ENCODE peak calls at places on chromosomes 16 and 17, in six cellular contexts. E is fibroblast of lung; F is CD8-positive, alpha-beta T cell; T is uterus; O is dorsolateral prefrontal cortex; A is A673. V is an unnamed sample.

GRCh38 chr17:30021708-30022317 is 80.4 kb downstream of the EFCAB5 start:
- DNase-seq in E (peak; percentile 41), F (peak; percentile 27), T (no peak), O (no peak), A (peak; percentile 66), V (no peak)

GRCh38 chr17:21455761-21456160 is 79.6 kb downstream of the KCNJ12 start:
- DNase-seq in E (no peak), F (no peak), T (no peak), O (no peak), A (no peak), V (no peak)

GRCh38 chr16:27110524-27110896 is 43.8 kb downstream of the C16orf82 start:
- DNase-seq in E (no peak), F (no peak), T (no peak), O (no peak), A (no peak), V (no peak)

GRCh38 chr17:68355093-68355492 is 63.8 kb downstream of the ARSG start:
- DNase-seq in E (peak; percentile 70), F (no peak), T (no peak), O (no peak), A (no peak), V (no peak)

GRCh38 chr16:54931041-54931756 is 534 bp downstream of the IRX5 start:
- DNase-seq in E (peak; percentile 53), F (no peak), T (no peak), O (no peak), A (peak; percentile 67), V (peak; percentile 80)

GRCh38 chr16:87956169-87956770 is 5.0 kb downstream of the BANP start:
- DNase-seq in E (peak; percentile 71), F (peak; percentile 74), T (no peak), O (no peak), A (no peak), V (no peak)

GRCh38 chr16:84496991-84497390 is 7.5 kb downstream of the MEAK7 start:
- DNase-seq in E (no peak), F (no peak), T (no peak), O (no peak), A (no peak), V (no peak)

GRCh38 chr17:79622201-79622601 is 11.3 kb upstream of the RBFOX3 start:
- DNase-seq in E (no peak), F (no peak), T (peak; percentile 11), O (peak; percentile 38), A (no peak), V (peak; percentile 3)

GRCh38 chr16:10612649-10613179 is 32.3 kb upstream of the EMP2 start:
- DNase-seq in E (no peak), F (no peak), T (no peak), O (no peak), A (no peak), V (no peak)

GRCh38 chr16:12089492-12090161 is 113.1 kb downstream of the SNX29 start:
- DNase-seq in E (peak; percentile 74), F (peak; percentile 22), T (no peak), O (peak; percentile 51), A (peak; percentile 14), V (no peak)

GRCh38 chr17:17681187-17681743 is at the start of gene RAI1:
- DNase-seq in E (peak; percentile 84), F (peak; percentile 70), T (peak; percentile 75), O (peak; percentile 82), A (peak; percentile 93), V (peak; percentile 90)

GRCh38 chr17:82613283-82614094 is 34.8 kb downstream of the WDR45B start:
- DNase-seq in E (no peak), F (no peak), T (no peak), O (no peak), A (peak; percentile 29), V (no peak)

DNA sequence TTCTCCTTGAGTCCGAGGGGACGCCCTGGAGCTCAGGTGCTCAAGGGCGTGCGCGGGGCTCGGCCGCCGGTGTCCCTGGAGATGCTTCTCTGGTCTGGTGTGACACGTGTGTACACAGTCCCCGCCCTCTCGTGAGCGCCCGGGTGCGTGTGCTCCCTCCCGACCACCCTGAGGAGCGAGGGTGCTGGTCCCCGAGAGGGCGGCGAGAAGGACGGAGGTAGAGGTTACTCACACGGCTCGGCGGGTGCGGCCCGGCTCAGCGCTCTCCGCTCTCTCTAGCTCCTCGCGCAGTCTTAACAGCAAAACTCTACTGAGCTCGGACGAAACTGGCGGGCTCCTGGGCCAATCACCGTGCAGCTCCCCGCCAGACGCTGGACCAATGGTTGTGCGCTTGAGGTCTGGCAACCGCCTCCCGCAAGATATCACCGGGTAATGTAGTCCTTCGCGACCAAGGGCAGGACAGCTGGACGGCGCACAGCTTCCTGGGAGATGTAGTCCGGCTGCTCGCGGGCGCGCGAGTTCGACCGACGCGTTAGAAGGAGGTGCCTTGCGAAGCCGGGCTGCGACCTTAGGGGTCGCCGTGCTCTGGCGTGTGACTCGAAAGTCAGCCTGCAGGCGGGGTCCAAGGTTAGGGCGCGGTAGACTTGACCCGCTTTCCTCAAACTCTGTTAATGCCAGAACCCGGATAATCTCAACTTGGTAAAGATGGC is at the start of gene SLC25A19:
- DNase-seq in E (peak; percentile 99), F (peak; percentile 97), T (peak; percentile 98), O (peak; percentile 99), A (peak; percentile 99), V (peak; percentile 98)
- TF ChIP-seq CTCF in E (peak; percentile 3), F (no peak), T (peak; percentile 8), O (no peak), A (no peak), V (no peak)

GRCh38 chr16:49292413-49292812 is 10.8 kb upstream of the CBLN1 start:
- DNase-seq in E (no peak), F (no peak), T (no peak), O (no peak), A (no peak), V (no peak)
- H3K4me3 ChIP-seq in E (no peak overlapping the region), F (no peak overlapping the region), T (no peak overlapping the region), O (no peak overlapping the region), A (no peak overlapping the region), V (no peak overlapping the region)

GRCh38 chr16:14186007-14186953 is 115.2 kb downstream of the MRTFB start:
- DNase-seq in E (peak; percentile 92), F (no peak), T (peak; percentile 51), O (peak; percentile 57), A (peak; percentile 25), V (no peak)

GRCh38 chr16:14193316-14193871 is 122.3 kb downstream of the MRTFB start:
- DNase-seq in E (no peak), F (no peak), T (no peak), O (no peak), A (no peak), V (no peak)

GRCh38 chr16:14186954-14187306 is 115.8 kb downstream of the MRTFB start:
- DNase-seq in E (no peak), F (no peak), T (no peak), O (no peak), A (no peak), V (no peak)

GRCh38 chr16:14182999-14183398 is 111.9 kb downstream of the MRTFB start:
- DNase-seq in E (no peak), F (no peak), T (no peak), O (no peak), A (no peak), V (no peak)

DNA sequence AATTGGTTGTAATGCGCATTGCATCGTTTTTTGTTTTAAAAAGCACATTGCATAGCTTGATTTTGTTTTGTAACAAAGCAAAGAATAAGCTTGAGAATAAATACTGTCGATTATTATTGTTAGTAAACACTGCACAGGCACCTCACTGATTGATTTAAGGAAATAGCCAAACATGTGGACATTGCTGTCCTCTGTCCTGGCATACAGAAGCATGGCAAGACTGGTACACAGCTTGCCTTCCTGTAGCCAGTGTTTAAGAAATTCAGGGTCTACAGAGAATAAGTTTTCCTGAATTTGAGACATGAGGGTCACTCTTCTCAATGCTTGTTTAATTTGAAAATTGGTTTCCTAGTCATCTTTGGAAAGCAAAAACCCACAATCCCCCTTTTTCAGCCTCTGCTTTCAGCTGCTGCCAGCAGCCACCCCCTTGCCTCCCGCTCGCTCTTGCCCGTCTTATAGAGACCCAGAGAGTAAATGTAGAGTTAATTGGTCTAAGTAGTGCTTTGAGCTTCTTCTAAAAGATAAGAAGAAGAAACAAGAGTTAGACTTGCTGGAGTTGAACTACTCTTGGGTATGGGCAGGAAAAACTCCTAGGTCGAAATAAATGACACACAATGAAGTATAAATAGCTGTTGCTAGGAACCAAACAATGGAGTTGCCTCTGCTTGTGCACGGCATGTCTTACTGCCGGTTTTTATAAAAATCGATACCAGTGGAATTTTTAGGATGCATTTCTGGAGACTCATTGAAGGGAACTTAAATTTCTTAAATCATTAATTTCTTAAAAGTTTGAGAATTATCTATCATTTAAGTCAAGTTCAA is 116.6 kb downstream of the MRTFB start:
- DNase-seq in E (no peak), F (no peak), T (no peak), O (no peak), A (no peak), V (no peak)
- H3K27ac ChIP-seq in E (peak overlapping the region; percentile 35), F (no peak overlapping the region), T (peak overlapping the region; percentile 56), O (peak overlapping the region; percentile 93), A (no peak overlapping the region), V (no peak overlapping the region)

GRCh38 chr16:58853830-58854229 is 119.7 kb upstream of the GOT2 start:
- DNase-seq in E (no peak), F (no peak), T (no peak), O (no peak), A (no peak), V (no peak)

GRCh38 chr16:58847902-58848661 is 114.0 kb upstream of the GOT2 start:
- DNase-seq in E (no peak), F (no peak), T (no peak), O (no peak), A (no peak), V (no peak)

GRCh38 chr16:58848662-58849002 is 114.5 kb upstream of the GOT2 start:
- DNase-seq in E (peak; percentile 3), F (no peak), T (no peak), O (no peak), A (no peak), V (no peak)

GRCh38 chr16:58850627-58851024 is 116.5 kb upstream of the GOT2 start:
- DNase-seq in E (no peak), F (no peak), T (no peak), O (no peak), A (no peak), V (no peak)

DNA sequence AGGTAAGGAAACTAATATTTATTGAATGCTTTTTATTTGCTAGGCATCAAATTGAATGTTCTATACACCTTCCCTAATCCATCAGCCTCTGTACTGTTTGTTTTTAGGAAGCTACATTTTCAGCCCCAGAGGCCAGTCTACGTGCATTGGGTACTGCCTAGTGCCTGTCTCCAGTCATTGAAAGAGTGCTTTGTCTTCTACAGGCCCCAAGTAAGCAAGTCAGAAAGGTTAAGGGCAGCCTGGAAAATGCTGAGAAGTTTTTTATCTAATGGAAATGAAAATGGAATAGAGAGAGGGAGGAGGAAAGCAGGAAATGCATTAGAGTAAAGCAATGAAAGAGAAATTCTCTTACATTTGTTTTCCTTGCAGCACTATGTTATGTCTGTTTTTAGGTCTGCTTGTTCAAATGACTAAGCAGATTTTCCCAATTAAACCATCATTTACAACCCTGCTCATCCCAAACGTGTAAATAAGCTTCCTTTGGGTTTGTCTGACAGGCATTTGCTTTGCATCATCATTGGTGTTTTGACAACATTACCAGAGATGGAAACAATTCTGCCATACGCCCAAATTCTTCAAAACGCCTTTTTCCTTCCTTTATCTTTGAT is 116.0 kb upstream of the GOT2 start:
- DNase-seq in E (no peak), F (no peak), T (no peak), O (no peak), A (no peak), V (no peak)
- TF ChIP-seq CTCF in E (no peak), F (no peak), T (no peak), O (no peak), A (no peak), V (no peak)

DNA sequence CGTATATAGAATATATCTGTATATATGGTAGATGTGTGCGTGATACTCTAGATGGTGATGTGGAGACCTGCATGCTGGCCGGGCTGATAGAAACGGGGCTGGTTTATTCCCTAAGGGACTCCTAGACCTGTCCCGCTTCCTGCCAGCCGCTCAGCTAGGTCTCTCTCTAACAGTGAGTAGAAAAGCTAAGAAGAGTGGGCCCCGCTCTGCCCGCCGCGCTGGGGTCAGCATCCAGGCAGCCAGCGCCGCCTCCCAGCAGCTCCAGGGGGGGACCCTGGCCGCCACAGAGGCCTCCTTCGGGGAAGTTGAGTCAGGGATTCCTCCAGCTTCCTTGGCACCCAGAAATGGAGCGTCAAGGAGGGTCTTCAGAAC is 9.4 kb downstream of the CYGB start:
- DNase-seq in E (no peak), F (peak; percentile 25), T (peak; percentile 54), O (no peak), A (no peak), V (no peak)
- H3K4me3 ChIP-seq in E (no peak overlapping the region), F (peak overlapping the region; percentile 67), T (no peak overlapping the region), O (no peak overlapping the region), A (no peak overlapping the region), V (no peak overlapping the region)